ENCODE peak calls at places on chromosomes 12 and 14, in eight cellular contexts. One of them, this sample, is unnamed.

GRCh38 chr14:105223770-105224544 is 24.4 kb upstream of the BTBD6 start:
- DNase-seq in HEK293T: no peak
- DNase-seq in foreskin fibroblast: no peak
- DNase-seq in fibroblast of lung: no peak
- DNase-seq in activated T-helper 9 cell treated with anti-CD3 and anti-CD28 coated beads, Interleukin-2, amount 50 U/mL, for 16 hours: no peak
- DNase-seq in 8988T: no peak
- DNase-seq in ELR: no peak
- DNase-seq in RPMI7951: no peak
- DNase-seq in this sample: no peak

GRCh38 chr12:115149279-115149678 is 465.3 kb upstream of the TBX3 start:
- DNase-seq in HEK293T: no peak
- DNase-seq in foreskin fibroblast: no peak
- DNase-seq in fibroblast of lung: no peak
- DNase-seq in activated T-helper 9 cell treated with anti-CD3 and anti-CD28 coated beads, Interleukin-2, amount 50 U/mL, for 16 hours: no peak
- DNase-seq in 8988T: no peak
- DNase-seq in ELR: peak; percentile 70
- DNase-seq in RPMI7951: peak; percentile 48
- DNase-seq in this sample: no peak

GRCh38 chr14:61654026-61654425 is 41.3 kb upstream of the HIF1A start:
- DNase-seq in HEK293T: no peak
- DNase-seq in foreskin fibroblast: no peak
- DNase-seq in fibroblast of lung: no peak
- DNase-seq in activated T-helper 9 cell treated with anti-CD3 and anti-CD28 coated beads, Interleukin-2, amount 50 U/mL, for 16 hours: no peak
- DNase-seq in 8988T: no peak
- DNase-seq in ELR: no peak
- DNase-seq in RPMI7951: no peak
- DNase-seq in this sample: no peak

GRCh38 chr14:93068721-93069120 is 47.0 kb downstream of the ITPK1 start:
- DNase-seq in HEK293T: no peak
- DNase-seq in foreskin fibroblast: no peak
- DNase-seq in fibroblast of lung: no peak
- DNase-seq in activated T-helper 9 cell treated with anti-CD3 and anti-CD28 coated beads, Interleukin-2, amount 50 U/mL, for 16 hours: no peak
- DNase-seq in 8988T: no peak
- DNase-seq in ELR: no peak
- DNase-seq in RPMI7951: no peak
- DNase-seq in this sample: no peak

GRCh38 chr12:52945389-52946232 is 3.3 kb upstream of the KRT18 start:
- DNase-seq in HEK293T: no peak
- DNase-seq in foreskin fibroblast: peak; percentile 27
- DNase-seq in fibroblast of lung: peak; percentile 16
- DNase-seq in activated T-helper 9 cell treated with anti-CD3 and anti-CD28 coated beads, Interleukin-2, amount 50 U/mL, for 16 hours: no peak
- DNase-seq in 8988T: no peak
- DNase-seq in ELR: peak; percentile 68
- DNase-seq in RPMI7951: peak; percentile 47
- DNase-seq in this sample: no peak

GRCh38 chr14:103199141-103199540 is 75.9 kb downstream of the TNFAIP2 start:
- DNase-seq in HEK293T: no peak
- DNase-seq in foreskin fibroblast: no peak
- DNase-seq in fibroblast of lung: peak; percentile 36
- DNase-seq in activated T-helper 9 cell treated with anti-CD3 and anti-CD28 coated beads, Interleukin-2, amount 50 U/mL, for 16 hours: no peak
- DNase-seq in 8988T: no peak
- DNase-seq in ELR: no peak
- DNase-seq in RPMI7951: no peak
- DNase-seq in this sample: no peak

GRCh38 chr12:57237952-57238853 is 8.7 kb downstream of the SHMT2 start:
- DNase-seq in HEK293T: no peak
- DNase-seq in foreskin fibroblast: no peak
- DNase-seq in fibroblast of lung: peak; percentile 23
- DNase-seq in activated T-helper 9 cell treated with anti-CD3 and anti-CD28 coated beads, Interleukin-2, amount 50 U/mL, for 16 hours: no peak
- DNase-seq in 8988T: no peak
- DNase-seq in ELR: no peak
- DNase-seq in RPMI7951: peak; percentile 32
- DNase-seq in this sample: peak; percentile 25

GRCh38 chr12:1606021-1606622 is 11.7 kb upstream of the FBXL14 start:
- DNase-seq in HEK293T: peak; percentile 39
- DNase-seq in foreskin fibroblast: peak; percentile 82
- DNase-seq in fibroblast of lung: peak; percentile 88
- DNase-seq in activated T-helper 9 cell treated with anti-CD3 and anti-CD28 coated beads, Interleukin-2, amount 50 U/mL, for 16 hours: peak; percentile 72
- DNase-seq in 8988T: no peak
- DNase-seq in ELR: peak; percentile 97
- DNase-seq in RPMI7951: peak; percentile 93
- DNase-seq in this sample: no peak

GRCh38 chr12:54175130-54175963 is 13.4 kb downstream of the SMUG1 start:
- DNase-seq in HEK293T: no peak
- DNase-seq in foreskin fibroblast: no peak
- DNase-seq in fibroblast of lung: no peak
- DNase-seq in activated T-helper 9 cell treated with anti-CD3 and anti-CD28 coated beads, Interleukin-2, amount 50 U/mL, for 16 hours: no peak
- DNase-seq in 8988T: no peak
- DNase-seq in ELR: no peak
- DNase-seq in RPMI7951: no peak
- DNase-seq in this sample: no peak

GRCh38 chr14:102591372-102591943 is 991 bp upstream of the RCOR1 start:
- DNase-seq in HEK293T: no peak
- DNase-seq in foreskin fibroblast: no peak
- DNase-seq in fibroblast of lung: peak; percentile 34
- DNase-seq in activated T-helper 9 cell treated with anti-CD3 and anti-CD28 coated beads, Interleukin-2, amount 50 U/mL, for 16 hours: peak; percentile 17
- DNase-seq in 8988T: no peak
- DNase-seq in ELR: peak; percentile 63
- DNase-seq in RPMI7951: no peak
- DNase-seq in this sample: no peak

GRCh38 chr12:103901518-103902173 is 28.6 kb upstream of the HSP90B1 start:
- DNase-seq in HEK293T: no peak
- DNase-seq in foreskin fibroblast: no peak
- DNase-seq in fibroblast of lung: no peak
- DNase-seq in activated T-helper 9 cell treated with anti-CD3 and anti-CD28 coated beads, Interleukin-2, amount 50 U/mL, for 16 hours: no peak
- DNase-seq in 8988T: no peak
- DNase-seq in ELR: no peak
- DNase-seq in RPMI7951: no peak
- DNase-seq in this sample: peak; percentile 84

GRCh38 chr12:6632026-6632978 is 3.5 kb downstream of the LPAR5 start:
- DNase-seq in HEK293T: no peak
- DNase-seq in foreskin fibroblast: no peak
- DNase-seq in fibroblast of lung: no peak
- DNase-seq in activated T-helper 9 cell treated with anti-CD3 and anti-CD28 coated beads, Interleukin-2, amount 50 U/mL, for 16 hours: no peak
- DNase-seq in 8988T: no peak
- DNase-seq in ELR: no peak
- DNase-seq in RPMI7951: no peak
- DNase-seq in this sample: peak; percentile 43

GRCh38 chr14:25009891-25010290 is 40.1 kb downstream of the STXBP6 start:
- DNase-seq in HEK293T: no peak
- DNase-seq in foreskin fibroblast: peak; percentile 13
- DNase-seq in fibroblast of lung: no peak
- DNase-seq in activated T-helper 9 cell treated with anti-CD3 and anti-CD28 coated beads, Interleukin-2, amount 50 U/mL, for 16 hours: no peak
- DNase-seq in 8988T: no peak
- DNase-seq in ELR: peak; percentile 41
- DNase-seq in RPMI7951: peak; percentile 44
- DNase-seq in this sample: no peak

GRCh38 chr12:117452071-117452470 is 90.6 kb upstream of the NOS1 start:
- DNase-seq in HEK293T: no peak
- DNase-seq in foreskin fibroblast: no peak
- DNase-seq in fibroblast of lung: no peak
- DNase-seq in activated T-helper 9 cell treated with anti-CD3 and anti-CD28 coated beads, Interleukin-2, amount 50 U/mL, for 16 hours: no peak
- DNase-seq in 8988T: no peak
- DNase-seq in ELR: no peak
- DNase-seq in RPMI7951: no peak
- DNase-seq in this sample: no peak

GRCh38 chr12:118190266-118190665 is 54.3 kb downstream of the PEBP1 start:
- DNase-seq in HEK293T: no peak
- DNase-seq in foreskin fibroblast: peak; percentile 18
- DNase-seq in fibroblast of lung: peak; percentile 54
- DNase-seq in activated T-helper 9 cell treated with anti-CD3 and anti-CD28 coated beads, Interleukin-2, amount 50 U/mL, for 16 hours: no peak
- DNase-seq in 8988T: no peak
- DNase-seq in ELR: peak; percentile 57
- DNase-seq in RPMI7951: peak; percentile 39
- DNase-seq in this sample: no peak

GRCh38 chr12:76020731-76021672 is 10.6 kb downstream of the PHLDA1 start:
- DNase-seq in HEK293T: no peak
- DNase-seq in foreskin fibroblast: peak; percentile 96
- DNase-seq in fibroblast of lung: peak; percentile 99
- DNase-seq in activated T-helper 9 cell treated with anti-CD3 and anti-CD28 coated beads, Interleukin-2, amount 50 U/mL, for 16 hours: peak; percentile 53
- DNase-seq in 8988T: no peak
- DNase-seq in ELR: peak; percentile 99
- DNase-seq in RPMI7951: peak; percentile 98
- DNase-seq in this sample: peak; percentile 15

GRCh38 chr12:112188130-112188830 is 62.9 kb downstream of the TRAFD1 start:
- DNase-seq in HEK293T: no peak
- DNase-seq in foreskin fibroblast: no peak
- DNase-seq in fibroblast of lung: no peak
- DNase-seq in activated T-helper 9 cell treated with anti-CD3 and anti-CD28 coated beads, Interleukin-2, amount 50 U/mL, for 16 hours: no peak
- DNase-seq in 8988T: no peak
- DNase-seq in ELR: no peak
- DNase-seq in RPMI7951: no peak
- DNase-seq in this sample: no peak

GRCh38 chr12:63228853-63229252 is 77.9 kb upstream of the AVPR1A start:
- DNase-seq in HEK293T: no peak
- DNase-seq in foreskin fibroblast: no peak
- DNase-seq in fibroblast of lung: no peak
- DNase-seq in activated T-helper 9 cell treated with anti-CD3 and anti-CD28 coated beads, Interleukin-2, amount 50 U/mL, for 16 hours: no peak
- DNase-seq in 8988T: no peak
- DNase-seq in ELR: no peak
- DNase-seq in RPMI7951: no peak
- DNase-seq in this sample: no peak

GRCh38 chr12:119615518-119616475 is 22.2 kb downstream of the TMEM233 start:
- DNase-seq in HEK293T: no peak
- DNase-seq in foreskin fibroblast: no peak
- DNase-seq in fibroblast of lung: no peak
- DNase-seq in activated T-helper 9 cell treated with anti-CD3 and anti-CD28 coated beads, Interleukin-2, amount 50 U/mL, for 16 hours: no peak
- DNase-seq in 8988T: no peak
- DNase-seq in ELR: no peak
- DNase-seq in RPMI7951: no peak
- DNase-seq in this sample: no peak

GRCh38 chr12:23376238-23376637 is 573.2 kb downstream of the SOX5 start:
- DNase-seq in HEK293T: no peak
- DNase-seq in foreskin fibroblast: no peak
- DNase-seq in fibroblast of lung: no peak
- DNase-seq in activated T-helper 9 cell treated with anti-CD3 and anti-CD28 coated beads, Interleukin-2, amount 50 U/mL, for 16 hours: no peak
- DNase-seq in 8988T: no peak
- DNase-seq in ELR: no peak
- DNase-seq in RPMI7951: no peak
- DNase-seq in this sample: no peak

GRCh38 chr12:22377731-22378496 is 43.4 kb upstream of the ST8SIA1 start:
- DNase-seq in HEK293T: no peak
- DNase-seq in foreskin fibroblast: no peak
- DNase-seq in fibroblast of lung: peak; percentile 6
- DNase-seq in activated T-helper 9 cell treated with anti-CD3 and anti-CD28 coated beads, Interleukin-2, amount 50 U/mL, for 16 hours: no peak
- DNase-seq in 8988T: no peak
- DNase-seq in ELR: no peak
- DNase-seq in RPMI7951: no peak
- DNase-seq in this sample: no peak

GRCh38 chr14:71070169-71070568 is 162.9 kb downstream of the PCNX1 start:
- DNase-seq in HEK293T: no peak
- DNase-seq in foreskin fibroblast: peak; percentile 62
- DNase-seq in fibroblast of lung: no peak
- DNase-seq in activated T-helper 9 cell treated with anti-CD3 and anti-CD28 coated beads, Interleukin-2, amount 50 U/mL, for 16 hours: no peak
- DNase-seq in 8988T: no peak
- DNase-seq in ELR: peak; percentile 83
- DNase-seq in RPMI7951: peak; percentile 32
- DNase-seq in this sample: no peak

GRCh38 chr12:71139153-71139735 is 18.6 kb downstream of the TSPAN8 start:
- DNase-seq in HEK293T: no peak
- DNase-seq in foreskin fibroblast: no peak
- DNase-seq in fibroblast of lung: no peak
- DNase-seq in activated T-helper 9 cell treated with anti-CD3 and anti-CD28 coated beads, Interleukin-2, amount 50 U/mL, for 16 hours: no peak
- DNase-seq in 8988T: no peak
- DNase-seq in ELR: no peak
- DNase-seq in RPMI7951: no peak
- DNase-seq in this sample: no peak